ENCODE peak calls at places on chromosomes 11 and 22, in five cellular contexts. One of them, this sample, is unnamed. For H3K27me3, the result is how much of the 10 kb centered on the place peaks cover.

GRCh38 chr11:65573391-65574146 is 1.2 kb downstream of the FAM89B start:
- DNase-seq in AG04450: no peak
- DNase-seq in brain microvascular endothelial cell: no peak
- DNase-seq in Caco-2: no peak
- DNase-seq in fibroblast of lung: no peak
- DNase-seq in this sample: no peak

GRCh38 chr22:50532824-50533344 is 3.1 kb upstream of the TYMP start:
- DNase-seq in AG04450: no peak
- DNase-seq in brain microvascular endothelial cell: no peak
- DNase-seq in Caco-2: no peak
- DNase-seq in fibroblast of lung: no peak
- DNase-seq in this sample: no peak

GRCh38 chr11:1935156-1936071 is 11.7 kb upstream of the MRPL23 start:
- DNase-seq in AG04450: no peak
- DNase-seq in brain microvascular endothelial cell: no peak
- DNase-seq in Caco-2: peak
- DNase-seq in fibroblast of lung: no peak
- DNase-seq in this sample: no peak

GRCh38 chr11:6249822-6250555 is 9.6 kb upstream of the CCKBR start:
- DNase-seq in AG04450: peak
- DNase-seq in brain microvascular endothelial cell: peak
- DNase-seq in Caco-2: no peak
- DNase-seq in fibroblast of lung: peak
- DNase-seq in this sample: no peak

GRCh38 chr11:76623171-76623883 is 47.2 kb downstream of the LRRC32 start:
- DNase-seq in AG04450: no peak
- DNase-seq in brain microvascular endothelial cell: peak
- DNase-seq in Caco-2: no peak
- DNase-seq in fibroblast of lung: peak
- DNase-seq in this sample: no peak

GRCh38 chr11:76810151-76810853 is 27.1 kb downstream of the TSKU start:
- DNase-seq in AG04450: no peak
- DNase-seq in brain microvascular endothelial cell: peak
- DNase-seq in Caco-2: peak
- DNase-seq in fibroblast of lung: no peak
- DNase-seq in this sample: no peak

GRCh38 chr22:31162015-31162765 is 2.2 kb downstream of the RNF185 start:
- DNase-seq in AG04450: no peak
- DNase-seq in brain microvascular endothelial cell: no peak
- DNase-seq in Caco-2: no peak
- DNase-seq in fibroblast of lung: peak
- DNase-seq in this sample: no peak

GRCh38 chr11:117704416-117705150 is 92.4 kb downstream of the DSCAML1 start:
- DNase-seq in AG04450: no peak
- DNase-seq in brain microvascular endothelial cell: no peak
- DNase-seq in Caco-2: no peak
- DNase-seq in fibroblast of lung: no peak
- DNase-seq in this sample: no peak

GRCh38 chr11:108403072-108403471 is 64.3 kb downstream of the C11orf65 start:
- DNase-seq in AG04450: no peak
- DNase-seq in brain microvascular endothelial cell: no peak
- DNase-seq in Caco-2: no peak
- DNase-seq in fibroblast of lung: no peak
- DNase-seq in this sample: no peak

GRCh38 chr11:105148241-105148640 is 8.7 kb upstream of the CARD18 start:
- DNase-seq in AG04450: no peak
- DNase-seq in brain microvascular endothelial cell: peak
- DNase-seq in Caco-2: no peak
- DNase-seq in fibroblast of lung: peak
- DNase-seq in this sample: peak

GRCh38 chr11:89293966-89294679 is 116.4 kb downstream of the TYR start:
- DNase-seq in AG04450: no peak
- DNase-seq in brain microvascular endothelial cell: peak
- DNase-seq in Caco-2: no peak
- DNase-seq in fibroblast of lung: peak
- DNase-seq in this sample: no peak

GRCh38 chr11:102560555-102561011 is 30.0 kb upstream of the MMP7 start:
- DNase-seq in AG04450: peak
- DNase-seq in brain microvascular endothelial cell: peak
- DNase-seq in Caco-2: no peak
- DNase-seq in fibroblast of lung: peak
- DNase-seq in this sample: peak

GRCh38 chr11:71430166-71430565 is 18.0 kb downstream of the DHCR7 start:
- DNase-seq in AG04450: no peak
- DNase-seq in brain microvascular endothelial cell: no peak
- DNase-seq in Caco-2: no peak
- DNase-seq in fibroblast of lung: no peak
- DNase-seq in this sample: no peak

DNA sequence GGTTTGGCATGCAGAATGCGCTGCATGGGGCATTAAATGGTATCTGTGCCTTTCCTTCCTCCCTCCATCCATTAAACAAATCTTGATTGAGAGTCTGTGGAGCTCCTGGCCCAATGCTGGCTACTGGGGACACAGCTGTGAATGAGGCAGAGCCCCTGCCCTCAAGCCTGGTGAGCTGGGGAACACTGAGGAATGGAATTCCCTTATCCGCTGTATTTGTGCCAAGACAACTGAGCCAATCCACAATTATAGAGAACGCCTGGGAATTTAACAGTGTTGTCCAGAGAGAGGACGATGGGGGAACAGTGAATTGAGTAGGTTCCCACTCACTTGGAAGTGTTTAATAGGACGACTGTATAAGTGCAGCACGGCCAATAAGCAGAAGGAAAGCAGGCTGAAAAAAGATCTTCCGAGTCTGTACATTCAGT is 296.0 kb downstream of the MIAT start:
- DNase-seq in AG04450: no peak
- DNase-seq in brain microvascular endothelial cell: no peak
- DNase-seq in Caco-2: no peak
- DNase-seq in fibroblast of lung: peak
- DNase-seq in this sample: no peak
- H3K27me3 ChIP-seq in AG04450: under half
- H3K27me3 ChIP-seq in brain microvascular endothelial cell: under half
- H3K27me3 ChIP-seq in Caco-2: under half
- H3K27me3 ChIP-seq in fibroblast of lung: under half
- H3K27me3 ChIP-seq in this sample: under half

DNA sequence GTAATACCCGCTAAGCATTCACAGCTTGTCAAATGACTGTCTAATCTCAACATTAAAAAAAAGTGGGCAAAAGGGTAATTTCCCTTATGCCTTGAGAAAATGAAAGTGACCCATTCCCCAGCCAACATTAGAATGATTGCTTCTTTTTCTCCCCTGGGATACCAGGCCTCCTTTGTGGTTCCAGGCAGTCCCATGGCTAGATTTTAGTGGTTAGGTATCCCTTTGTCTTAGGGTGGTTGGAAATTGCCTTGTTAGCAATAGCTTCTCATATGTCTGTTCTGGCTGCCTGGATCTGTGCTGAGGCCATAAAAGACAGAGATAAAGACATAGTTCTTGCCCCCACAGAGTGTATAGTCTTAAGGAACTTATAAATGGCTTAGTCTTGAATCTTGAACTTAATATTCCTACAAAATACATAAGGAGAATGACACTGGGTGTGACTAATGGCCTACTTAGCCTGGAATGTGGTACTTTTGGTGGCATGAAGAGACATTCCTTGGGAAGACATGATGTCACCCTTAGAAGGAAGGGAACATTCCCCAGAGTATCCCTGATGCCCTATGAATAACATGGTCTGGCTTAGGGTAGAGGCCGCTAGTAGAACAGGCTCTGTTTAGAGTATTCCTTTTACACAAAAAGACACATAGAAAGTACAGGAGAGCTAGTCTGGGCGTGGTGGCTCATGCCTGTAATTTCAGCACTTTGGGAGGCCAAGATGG is 90.3 kb downstream of the ZBTB16 start:
- DNase-seq in AG04450: no peak
- DNase-seq in brain microvascular endothelial cell: no peak
- DNase-seq in Caco-2: no peak
- DNase-seq in fibroblast of lung: no peak
- DNase-seq in this sample: no peak
- H3K27me3 ChIP-seq in AG04450: under half
- H3K27me3 ChIP-seq in brain microvascular endothelial cell: under half
- H3K27me3 ChIP-seq in Caco-2: under half
- H3K27me3 ChIP-seq in fibroblast of lung: under half
- H3K27me3 ChIP-seq in this sample: under half

GRCh38 chr22:42365942-42366660 is 66.1 kb downstream of the NFAM1 start:
- DNase-seq in AG04450: no peak
- DNase-seq in brain microvascular endothelial cell: no peak
- DNase-seq in Caco-2: no peak
- DNase-seq in fibroblast of lung: no peak
- DNase-seq in this sample: no peak

GRCh38 chr22:42367980-42368378 is 64.2 kb downstream of the NFAM1 start:
- DNase-seq in AG04450: no peak
- DNase-seq in brain microvascular endothelial cell: no peak
- DNase-seq in Caco-2: no peak
- DNase-seq in fibroblast of lung: no peak
- DNase-seq in this sample: no peak

GRCh38 chr22:42369250-42370041 is 62.8 kb downstream of the NFAM1 start:
- DNase-seq in AG04450: peak
- DNase-seq in brain microvascular endothelial cell: peak
- DNase-seq in Caco-2: peak
- DNase-seq in fibroblast of lung: peak
- DNase-seq in this sample: peak

GRCh38 chr22:42366815-42367581 is 65.2 kb downstream of the NFAM1 start:
- DNase-seq in AG04450: no peak
- DNase-seq in brain microvascular endothelial cell: no peak
- DNase-seq in Caco-2: no peak
- DNase-seq in fibroblast of lung: no peak
- DNase-seq in this sample: no peak

DNA sequence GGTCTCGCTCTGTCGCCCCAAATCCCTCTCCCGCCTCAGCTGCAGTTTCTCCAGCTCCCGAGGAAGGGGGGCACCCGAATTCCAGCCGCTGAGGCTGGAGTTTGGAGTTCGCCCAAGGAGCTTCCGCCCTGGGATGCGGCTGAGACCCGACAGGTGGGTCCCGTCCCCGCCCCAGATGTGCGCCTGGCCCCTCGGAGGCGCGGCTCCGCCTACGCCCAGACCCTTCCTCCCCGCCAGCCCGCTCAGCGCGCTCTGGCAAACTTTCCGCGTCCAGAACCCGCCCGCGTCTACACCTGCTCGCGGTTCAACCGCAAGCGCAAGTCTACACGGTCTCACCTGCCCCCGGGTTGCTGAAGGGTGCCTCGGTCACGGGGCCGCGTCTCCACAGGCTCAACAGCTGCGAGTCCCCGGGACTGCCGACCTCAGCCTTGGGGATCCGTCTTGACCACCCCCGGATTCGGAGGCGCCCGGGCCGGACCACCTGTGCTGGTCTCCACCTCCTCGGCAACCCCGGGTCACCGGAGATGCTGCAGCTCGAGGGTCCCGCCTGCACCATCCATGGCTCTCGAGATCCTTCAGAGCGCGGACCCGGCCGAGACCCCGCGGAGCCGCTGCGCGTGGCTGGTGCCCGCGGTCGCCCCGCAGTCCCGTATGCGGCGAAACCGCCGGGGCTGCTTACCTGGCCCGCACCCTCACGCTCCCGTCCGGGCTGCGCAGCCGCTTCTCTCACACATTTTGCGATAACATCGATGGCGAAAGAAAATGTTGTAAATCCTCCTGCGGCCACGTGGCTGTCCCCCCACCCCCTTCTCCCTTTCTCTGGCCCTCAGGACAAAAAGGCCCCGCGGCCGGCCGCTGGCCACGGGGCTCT is 63.6 kb downstream of the NFAM1 start:
- DNase-seq in AG04450: no peak
- DNase-seq in brain microvascular endothelial cell: no peak
- DNase-seq in Caco-2: no peak
- DNase-seq in fibroblast of lung: no peak
- DNase-seq in this sample: no peak
- H3K27me3 ChIP-seq in AG04450: half or more
- H3K27me3 ChIP-seq in brain microvascular endothelial cell: under half
- H3K27me3 ChIP-seq in Caco-2: under half
- H3K27me3 ChIP-seq in fibroblast of lung: under half
- H3K27me3 ChIP-seq in this sample: under half

GRCh38 chr11:26333906-26334305 is 2.0 kb downstream of the ANO3 start:
- DNase-seq in AG04450: no peak
- DNase-seq in brain microvascular endothelial cell: peak
- DNase-seq in Caco-2: no peak
- DNase-seq in fibroblast of lung: no peak
- DNase-seq in this sample: no peak

GRCh38 chr11:26330255-26330654 is 1.7 kb upstream of the ANO3 start:
- DNase-seq in AG04450: no peak
- DNase-seq in brain microvascular endothelial cell: no peak
- DNase-seq in Caco-2: no peak
- DNase-seq in fibroblast of lung: no peak
- DNase-seq in this sample: no peak

GRCh38 chr11:26331911-26332571 is at the start of gene ANO3:
- DNase-seq in AG04450: peak
- DNase-seq in brain microvascular endothelial cell: peak
- DNase-seq in Caco-2: peak
- DNase-seq in fibroblast of lung: peak
- DNase-seq in this sample: peak

GRCh38 chr11:26332572-26332915 is 614 bp downstream of the ANO3 start:
- DNase-seq in AG04450: no peak
- DNase-seq in brain microvascular endothelial cell: no peak
- DNase-seq in Caco-2: no peak
- DNase-seq in fibroblast of lung: peak
- DNase-seq in this sample: no peak

GRCh38 chr11:26335903-26336302 is 4.0 kb downstream of the ANO3 start:
- DNase-seq in AG04450: no peak
- DNase-seq in brain microvascular endothelial cell: peak
- DNase-seq in Caco-2: no peak
- DNase-seq in fibroblast of lung: no peak
- DNase-seq in this sample: no peak
- H3K27me3 ChIP-seq in AG04450: under half
- H3K27me3 ChIP-seq in brain microvascular endothelial cell: under half
- H3K27me3 ChIP-seq in Caco-2: under half
- H3K27me3 ChIP-seq in fibroblast of lung: under half
- H3K27me3 ChIP-seq in this sample: under half